ENCODE peak calls at places on chromosomes 2 and 18, in five cellular contexts. A is H1; W is CD8-positive, alpha-beta T cell; Y is body of pancreas; H is fibroblast of pulmonary artery. R is an unnamed sample.

GRCh38 chr18:79819951-79820351 is 22.2 kb downstream of the KCNG2 start:
- DNase-seq in H (no peak), W (no peak), A (peak; percentile 35), Y (no peak), R (no peak)

GRCh38 chr2:185567940-185568339 is 170.7 kb upstream of the FSIP2 start:
- DNase-seq in H (no peak), A (no peak), W (no peak), Y (no peak), R (no peak)

GRCh38 chr2:205800804-205801203 is 118.5 kb downstream of the NRP2 start:
- DNase-seq in W (no peak), A (no peak), H (peak; percentile 94), Y (peak; percentile 26), R (peak; percentile 1)

GRCh38 chr2:199456383-199457146 is 1.2 kb downstream of the SATB2 start:
- DNase-seq in Y (no peak), W (no peak), H (no peak), A (no peak), R (no peak)

GRCh38 chr2:15271941-15272340 is 289.2 kb downstream of the NBAS start:
- DNase-seq in W (no peak), H (no peak), Y (no peak), A (no peak), R (peak; percentile 13)

GRCh38 chr2:175627405-175627804 is 374.7 kb downstream of the LNPK start:
- DNase-seq in A (no peak), H (no peak), W (no peak), Y (no peak), R (no peak)

GRCh38 chr2:40820319-40820718 is 368.4 kb upstream of the SLC8A1 start:
- DNase-seq in W (no peak), Y (no peak), H (no peak), A (no peak), R (peak; percentile 4)

GRCh38 chr2:45945182-45945779 is 293.8 kb downstream of the PRKCE start:
- DNase-seq in A (no peak), W (no peak), Y (no peak), H (no peak), R (no peak)

GRCh38 chr2:41912337-41912736 is 135.5 kb upstream of the PKDCC start:
- DNase-seq in W (no peak), Y (peak; percentile 13), A (no peak), H (no peak), R (no peak)

GRCh38 chr2:207136872-207137271 is 28.9 kb downstream of the KLF7 start:
- DNase-seq in W (no peak), A (no peak), H (no peak), Y (no peak), R (no peak)

GRCh38 chr2:9968940-9969497 is 17.5 kb downstream of the GRHL1 start:
- DNase-seq in H (no peak), Y (no peak), W (no peak), A (no peak), R (no peak)

GRCh38 chr2:180015951-180016709 is 9.0 kb upstream of the CWC22 start:
- DNase-seq in W (no peak), Y (no peak), A (no peak), H (peak; percentile 56), R (peak; percentile 87)

GRCh38 chr2:102478686-102479470 is 5.9 kb downstream of the SLC9A4 start:
- DNase-seq in Y (no peak), A (peak; percentile 69), W (no peak), H (no peak), R (no peak)

GRCh38 chr2:179454443-179455218 is 190.0 kb upstream of the SESTD1 start:
- DNase-seq in H (peak; percentile 86), A (no peak), W (no peak), Y (no peak), R (peak; percentile 92)

GRCh38 chr2:47193607-47194006 is 38.5 kb upstream of the STPG4 start:
- DNase-seq in A (no peak), Y (no peak), H (no peak), W (no peak), R (no peak)

GRCh38 chr2:55168221-55169154 is 63.6 kb downstream of the CLHC1 start:
- DNase-seq in W (peak; percentile 53), H (peak; percentile 76), A (no peak), Y (peak; percentile 69), R (peak; percentile 76)

GRCh38 chr18:10139783-10140410 is 226.1 kb downstream of the VAPA start:
- DNase-seq in H (peak; percentile 30), W (no peak), Y (no peak), A (peak; percentile 37), R (peak; percentile 68)

GRCh38 chr2:7994397-7994951 is 687.4 kb upstream of the ID2 start:
- DNase-seq in H (no peak), A (no peak), Y (peak; percentile 73), W (no peak), R (no peak)

GRCh38 chr2:241863021-241863954 is 4.6 kb upstream of the PDCD1 start:
- DNase-seq in H (peak; percentile 53), W (no peak), A (no peak), Y (no peak), R (no peak)

GRCh38 chr2:170846318-170846717 is 29.6 kb downstream of the GAD1 start:
- DNase-seq in H (no peak), Y (peak; percentile 19), A (no peak), W (no peak), R (no peak)

GRCh38 chr2:234970467-234970866 is 18.6 kb downstream of the SH3BP4 start:
- DNase-seq in W (no peak), H (no peak), A (no peak), Y (no peak), R (peak; percentile 91)

GRCh38 chr2:197985029-197985428 is 180.6 kb downstream of the PLCL1 start:
- DNase-seq in W (no peak), Y (no peak), A (no peak), H (no peak), R (no peak)

GRCh38 chr2:240791821-240792657 is 28.0 kb downstream of the KIF1A start:
- DNase-seq in Y (no peak), W (no peak), H (no peak), A (no peak), R (no peak)

DNA sequence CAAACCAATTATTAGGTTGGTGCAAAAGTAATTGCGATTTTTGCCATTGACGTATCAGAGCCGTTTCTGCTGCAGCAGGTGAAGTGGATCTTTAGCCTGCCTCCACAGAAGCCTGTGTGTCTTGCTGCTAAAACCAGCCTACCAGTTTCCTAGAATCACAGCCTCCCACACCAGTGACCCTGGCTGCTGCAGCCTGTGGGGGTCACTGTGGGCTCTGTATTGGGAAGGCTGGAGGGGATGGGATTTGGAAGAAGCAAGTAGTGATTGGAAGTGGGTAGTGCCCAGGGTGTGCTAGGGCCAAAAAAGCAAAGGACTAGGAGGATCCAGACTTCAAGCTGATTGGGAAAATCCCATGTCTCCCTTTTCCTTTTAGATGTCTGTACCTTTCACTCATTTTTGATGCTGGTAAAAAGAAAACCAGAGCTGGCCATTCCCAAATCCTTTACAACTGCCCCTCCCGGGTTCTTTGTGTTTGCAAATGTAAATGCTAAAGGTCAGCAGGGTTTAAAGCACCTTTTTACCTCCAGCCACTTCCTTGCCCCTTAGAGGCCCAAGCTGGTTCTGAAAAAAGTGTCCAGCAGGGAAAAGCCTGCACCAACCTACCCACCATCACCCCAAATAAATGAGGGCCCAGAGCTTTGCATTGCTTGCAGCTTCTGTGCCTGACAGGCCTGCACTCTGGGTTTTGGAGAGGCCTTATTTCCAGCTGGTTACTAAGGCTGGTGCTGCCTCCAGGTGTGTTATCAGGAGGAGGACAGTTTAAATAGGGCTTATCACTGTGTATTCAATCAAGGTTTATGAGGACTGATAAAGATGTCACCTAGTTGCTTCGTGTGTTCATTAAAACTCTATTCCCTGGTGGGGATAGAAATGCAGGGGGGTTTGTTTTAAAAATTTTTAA is 172.0 kb downstream of the MIB1 start:
- DNase-seq in Y (no peak), A (no peak), H (no peak), W (no peak), R (no peak)
- TF ChIP-seq CTCF in Y (no peak), A (peak; percentile 48), H (no peak), W (no peak), R (no peak)

DNA sequence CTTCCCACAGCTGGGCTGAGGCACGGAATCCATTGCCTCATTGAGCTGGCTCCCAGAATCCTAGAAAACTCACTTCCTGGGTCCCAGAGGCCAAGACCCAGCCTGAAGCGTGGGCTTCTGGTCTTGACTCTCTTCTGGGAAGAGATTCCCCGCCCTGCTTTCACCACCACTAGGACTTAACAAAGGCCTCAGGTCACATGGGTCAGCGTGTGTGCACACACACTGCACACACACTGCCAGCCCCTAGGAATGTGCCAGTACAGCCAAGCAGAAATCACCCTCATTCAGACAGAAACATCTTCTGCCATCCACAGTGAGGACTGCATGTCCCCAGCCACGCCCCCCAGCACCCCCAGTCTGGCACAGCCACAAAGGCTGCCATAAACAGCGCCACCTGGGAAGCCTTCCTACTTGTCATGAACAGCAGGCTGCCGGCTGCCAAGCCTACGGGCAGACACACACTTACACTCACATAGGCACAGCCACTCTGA is 165.7 kb downstream of the TNS1 start:
- DNase-seq in W (no peak), A (peak; percentile 78), H (peak; percentile 92), Y (peak; percentile 44), R (peak; percentile 30)
- TF ChIP-seq CTCF in W (no peak), A (peak; percentile 36), H (peak; percentile 25), Y (no peak), R (peak; percentile 67)

DNA sequence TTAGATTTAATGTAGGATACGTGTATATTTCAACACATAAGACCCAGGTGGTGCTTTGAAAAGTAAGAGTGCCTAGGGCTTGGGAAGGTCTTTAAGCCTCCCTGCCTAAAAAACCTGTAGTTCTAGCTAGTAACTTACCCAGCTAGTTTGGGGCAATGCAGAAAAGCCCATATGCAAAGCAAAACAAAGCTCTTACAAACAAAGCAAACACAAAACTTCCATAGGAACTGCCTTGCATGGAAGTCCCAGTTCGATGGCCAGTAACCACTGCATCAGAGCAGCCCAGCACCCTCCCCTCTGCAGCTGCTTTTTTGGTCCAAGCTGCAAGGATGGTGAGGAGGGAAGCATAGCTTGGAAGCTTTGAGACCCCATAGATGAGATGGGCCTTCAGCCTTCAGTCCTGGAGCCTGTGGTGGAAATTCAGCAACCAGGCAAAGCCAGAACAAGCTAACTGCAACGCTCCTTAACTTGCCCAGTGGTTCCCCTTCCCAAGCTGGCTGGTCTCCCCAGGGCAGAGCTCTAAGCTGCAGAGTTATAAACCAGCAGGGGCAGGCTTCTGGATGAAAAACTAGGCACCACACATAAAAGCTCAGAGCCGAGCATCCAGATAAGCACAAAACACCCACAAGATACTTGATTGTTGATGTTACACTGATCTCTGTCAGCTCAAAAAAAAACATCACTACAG is 16.2 kb downstream of the C2orf76 start:
- DNase-seq in W (no peak), Y (no peak), A (no peak), H (no peak), R (no peak)
- TF ChIP-seq CTCF in W (no peak), Y (no peak), A (peak; percentile 34), H (no peak), R (no peak)

DNA sequence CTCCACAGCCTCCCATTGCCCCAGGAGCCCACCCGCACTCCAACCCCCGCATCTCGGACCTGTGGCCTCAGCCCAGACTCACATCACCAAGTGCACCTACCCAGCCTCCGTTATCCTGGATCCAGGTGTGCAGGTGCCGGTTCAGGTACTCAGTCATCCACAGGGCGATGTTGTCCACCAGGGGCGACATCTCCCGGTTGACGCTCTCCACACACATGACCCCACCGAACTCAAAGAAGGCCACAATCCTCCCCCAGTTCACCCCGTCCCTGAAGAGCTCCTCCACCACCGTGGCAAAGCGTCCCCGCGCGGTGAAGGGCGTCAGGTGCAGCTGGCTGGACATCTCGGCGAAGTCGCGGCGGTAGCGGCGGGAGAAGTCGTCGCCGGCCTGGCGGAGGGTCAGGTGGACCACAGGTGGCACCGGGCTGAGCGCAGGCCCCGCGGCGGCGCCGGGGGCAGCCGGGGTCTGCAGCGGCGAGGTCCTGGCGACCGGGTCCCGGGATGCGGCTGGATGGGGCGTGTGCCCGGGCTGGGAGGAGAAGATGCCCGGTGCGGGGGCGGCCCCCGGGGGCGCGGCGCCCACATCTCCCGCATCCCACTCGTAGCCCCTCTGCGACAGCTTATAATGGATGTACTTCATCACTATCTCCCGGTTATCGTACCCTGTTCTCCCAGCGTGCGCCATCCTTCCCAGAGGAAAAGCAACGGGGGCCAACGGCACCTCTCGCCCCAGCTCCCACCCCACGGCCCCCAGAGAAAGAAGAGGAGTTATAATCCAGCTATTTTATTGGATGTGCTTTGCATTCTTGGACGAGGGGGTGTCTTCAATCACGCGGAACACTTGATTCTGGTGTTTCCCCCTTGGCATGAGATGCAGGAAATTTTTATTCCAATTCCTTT is 1.3 kb downstream of the BCL2 start:
- DNase-seq in W (peak; percentile 84), Y (peak; percentile 61), A (peak; percentile 88), H (no peak), R (no peak)
- TF ChIP-seq CTCF in W (peak; percentile 85), Y (peak; percentile 54), A (peak; percentile 95), H (peak; percentile 42), R (peak; percentile 58)